ENCODE peak calls at places on chromosomes 3 and 15, in eight cellular contexts. Y is effector memory CD8-positive, alpha-beta T cell; E is sciatic nerve; J is left lung; C is naive thymus-derived CD8-positive, alpha-beta T cell; B is stimulated activated naive CD8-positive, alpha-beta T cell treated with anti-CD3 and anti-CD28 coated beads, Interleukin-15, Interleukin-2, amounts not matched to agents 100 U/mL and 50 U/mL, for 24 hours; U is activated CD8-positive, alpha-beta T cell treated with anti-CD3 and anti-CD28 coated beads, Interleukin-2, amount 10 ng/mL, durations not matched to agents 7 days and 5 days; A is HepG2. F is an unnamed sample.

GRCh38 chr3:150242220-150242938 is 165.7 kb upstream of the TSC22D2 start:
- ATAC-seq in C (no peak), U (no peak), B (no peak), Y (no peak), E (no peak), J (no peak), A (no peak), F (no peak)

GRCh38 chr3:32401141-32401540 is 9.5 kb downstream of the CMTM7 start:
- ATAC-seq in Y (no peak), B (peak), U (no peak), J (peak), C (peak), E (no peak), A (peak), F (peak)

GRCh38 chr3:72791132-72791531 is 57.1 kb downstream of the SHQ1 start:
- ATAC-seq in B (no peak), U (no peak), E (no peak), J (no peak), C (no peak), Y (no peak), A (no peak), F (no peak)

GRCh38 chr3:55884491-55885285 is 397.6 kb upstream of the WNT5A start:
- ATAC-seq in Y (no peak), C (no peak), U (no peak), B (no peak), A (no peak), E (no peak), J (no peak), F (no peak)

GRCh38 chr3:170631755-170632488 is 46.0 kb upstream of the SLC7A14 start:
- ATAC-seq in Y (no peak), U (no peak), B (no peak), A (no peak), E (no peak), C (no peak), J (peak), F (no peak)

GRCh38 chr3:128800241-128801187 is 74.5 kb downstream of the RAB7A start:
- ATAC-seq in E (peak), Y (no peak), B (peak), J (no peak), C (no peak), A (no peak), U (peak), F (peak)

GRCh38 chr3:7759630-7760029 is 742.0 kb upstream of the LMCD1 start:
- ATAC-seq in C (no peak), J (peak), E (no peak), B (no peak), U (no peak), A (no peak), Y (no peak), F (no peak)

GRCh38 chr15:59330649-59331048 is 42.0 kb downstream of the MYO1E start:
- ATAC-seq in A (peak), J (no peak), B (no peak), Y (no peak), U (no peak), E (no peak), C (no peak), F (no peak)

GRCh38 chr3:149442845-149443544 is 31.5 kb upstream of the TM4SF4 start:
- ATAC-seq in J (peak), U (no peak), C (no peak), B (no peak), E (no peak), Y (no peak), A (no peak), F (no peak)

GRCh38 chr3:51547274-51547673 is 8.8 kb downstream of the RAD54L2 start:
- ATAC-seq in B (no peak), E (no peak), U (no peak), C (no peak), J (no peak), A (no peak), Y (no peak), F (no peak)

GRCh38 chr3:156418428-156418827 is 136.5 kb downstream of the SSR3 start:
- ATAC-seq in A (no peak), C (no peak), E (no peak), B (no peak), U (no peak), Y (no peak), J (no peak), F (no peak)

GRCh38 chr3:20622304-20622703 is 436.3 kb upstream of the SGO1 start:
- ATAC-seq in U (no peak), E (no peak), C (no peak), B (no peak), J (no peak), Y (no peak), A (no peak), F (no peak)

F was measured in activated T-helper 17 cell treated with anti-CD3 and anti-CD28 coated beads, Interleukin-2, amount 50 U/mL, for 72 hours.